ENCODE peak calls at places on chromosome 2, in nine cellular contexts. One of them, this sample, is unnamed.

GRCh38 chr2:129237966-129238725 is 741.3 kb upstream of the RAB6C start:
- DNase-seq in ovary: no peak
- DNase-seq in uterus: no peak
- DNase-seq in sigmoid colon: no peak
- DNase-seq in lower leg skin: no peak
- DNase-seq in adrenal gland: no peak
- DNase-seq in IMR-90: no peak
- DNase-seq in right lobe of liver: no peak
- DNase-seq in stomach: no peak
- DNase-seq in this sample: no peak

GRCh38 chr2:151523825-151524224 is 114.1 kb downstream of the RIF1 start:
- DNase-seq in uterus: no peak
- DNase-seq in stomach: no peak
- DNase-seq in lower leg skin: no peak
- DNase-seq in IMR-90: peak
- DNase-seq in right lobe of liver: no peak
- DNase-seq in sigmoid colon: no peak
- DNase-seq in adrenal gland: no peak
- DNase-seq in ovary: no peak
- DNase-seq in this sample: no peak

GRCh38 chr2:10433948-10434884 is 13.9 kb downstream of the ODC1 start:
- DNase-seq in right lobe of liver: no peak
- DNase-seq in stomach: no peak
- DNase-seq in lower leg skin: no peak
- DNase-seq in ovary: no peak
- DNase-seq in uterus: no peak
- DNase-seq in IMR-90: no peak
- DNase-seq in sigmoid colon: no peak
- DNase-seq in adrenal gland: no peak
- DNase-seq in this sample: no peak

GRCh38 chr2:119223521-119224390 is at the start of gene STEAP3:
- DNase-seq in sigmoid colon: peak
- DNase-seq in right lobe of liver: peak
- DNase-seq in IMR-90: peak
- DNase-seq in lower leg skin: peak
- DNase-seq in ovary: peak
- DNase-seq in stomach: peak
- DNase-seq in adrenal gland: peak
- DNase-seq in uterus: peak
- DNase-seq in this sample: peak

GRCh38 chr2:100529900-100530299 is 32.9 kb upstream of the PDCL3 start:
- DNase-seq in right lobe of liver: no peak
- DNase-seq in stomach: no peak
- DNase-seq in IMR-90: no peak
- DNase-seq in ovary: no peak
- DNase-seq in adrenal gland: no peak
- DNase-seq in sigmoid colon: no peak
- DNase-seq in uterus: no peak
- DNase-seq in lower leg skin: no peak
- DNase-seq in this sample: no peak

GRCh38 chr2:218035463-218036100 is 32.8 kb upstream of the TNS1 start:
- DNase-seq in IMR-90: no peak
- DNase-seq in ovary: no peak
- DNase-seq in right lobe of liver: no peak
- DNase-seq in uterus: no peak
- DNase-seq in adrenal gland: no peak
- DNase-seq in lower leg skin: peak
- DNase-seq in sigmoid colon: no peak
- DNase-seq in stomach: no peak
- DNase-seq in this sample: no peak

GRCh38 chr2:66270247-66270646 is 164.7 kb upstream of the MEIS1 start:
- DNase-seq in sigmoid colon: no peak
- DNase-seq in uterus: no peak
- DNase-seq in lower leg skin: no peak
- DNase-seq in adrenal gland: no peak
- DNase-seq in IMR-90: no peak
- DNase-seq in ovary: no peak
- DNase-seq in stomach: no peak
- DNase-seq in right lobe of liver: no peak
- DNase-seq in this sample: no peak

GRCh38 chr2:199261221-199261620 is 196.5 kb downstream of the SATB2 start:
- DNase-seq in sigmoid colon: no peak
- DNase-seq in uterus: no peak
- DNase-seq in stomach: no peak
- DNase-seq in IMR-90: peak
- DNase-seq in ovary: no peak
- DNase-seq in lower leg skin: no peak
- DNase-seq in adrenal gland: no peak
- DNase-seq in right lobe of liver: no peak
- DNase-seq in this sample: no peak

GRCh38 chr2:61356958-61357350 is 113.9 kb downstream of the USP34 start:
- DNase-seq in ovary: no peak
- DNase-seq in uterus: no peak
- DNase-seq in sigmoid colon: no peak
- DNase-seq in right lobe of liver: no peak
- DNase-seq in lower leg skin: no peak
- DNase-seq in adrenal gland: no peak
- DNase-seq in IMR-90: peak
- DNase-seq in stomach: no peak
- DNase-seq in this sample: no peak

GRCh38 chr2:236876642-236877041 is 209.0 kb upstream of the COPS8 start:
- DNase-seq in right lobe of liver: no peak
- DNase-seq in adrenal gland: no peak
- DNase-seq in lower leg skin: no peak
- DNase-seq in ovary: no peak
- DNase-seq in stomach: no peak
- DNase-seq in IMR-90: no peak
- DNase-seq in sigmoid colon: no peak
- DNase-seq in uterus: no peak
- DNase-seq in this sample: no peak

GRCh38 chr2:150647943-150648342 is 160.5 kb upstream of the RND3 start:
- DNase-seq in stomach: no peak
- DNase-seq in IMR-90: no peak
- DNase-seq in adrenal gland: no peak
- DNase-seq in sigmoid colon: no peak
- DNase-seq in lower leg skin: no peak
- DNase-seq in uterus: no peak
- DNase-seq in ovary: no peak
- DNase-seq in right lobe of liver: no peak
- DNase-seq in this sample: no peak

GRCh38 chr2:42977236-42978174 is 185.1 kb upstream of the HAAO start:
- DNase-seq in IMR-90: no peak
- DNase-seq in ovary: peak
- DNase-seq in stomach: no peak
- DNase-seq in lower leg skin: peak
- DNase-seq in right lobe of liver: no peak
- DNase-seq in sigmoid colon: peak
- DNase-seq in uterus: no peak
- DNase-seq in adrenal gland: no peak
- DNase-seq in this sample: no peak

GRCh38 chr2:47274054-47274779 is 119.1 kb upstream of the STPG4 start:
- DNase-seq in IMR-90: peak
- DNase-seq in ovary: no peak
- DNase-seq in uterus: peak
- DNase-seq in sigmoid colon: no peak
- DNase-seq in right lobe of liver: no peak
- DNase-seq in adrenal gland: peak
- DNase-seq in lower leg skin: peak
- DNase-seq in stomach: no peak
- DNase-seq in this sample: peak

GRCh38 chr2:152098033-152098797 is 629 bp downstream of the CACNB4 start:
- DNase-seq in ovary: peak
- DNase-seq in uterus: peak
- DNase-seq in right lobe of liver: peak
- DNase-seq in adrenal gland: peak
- DNase-seq in sigmoid colon: peak
- DNase-seq in lower leg skin: peak
- DNase-seq in IMR-90: no peak
- DNase-seq in stomach: peak
- DNase-seq in this sample: peak

GRCh38 chr2:44920751-44921150 is 20.8 kb upstream of the SIX3 start:
- DNase-seq in stomach: no peak
- DNase-seq in sigmoid colon: no peak
- DNase-seq in adrenal gland: no peak
- DNase-seq in uterus: no peak
- DNase-seq in right lobe of liver: no peak
- DNase-seq in ovary: no peak
- DNase-seq in IMR-90: no peak
- DNase-seq in lower leg skin: no peak
- DNase-seq in this sample: no peak

GRCh38 chr2:236177604-236177966 is 9.4 kb upstream of the GBX2 start:
- DNase-seq in sigmoid colon: peak
- DNase-seq in adrenal gland: peak
- DNase-seq in uterus: no peak
- DNase-seq in stomach: no peak
- DNase-seq in ovary: no peak
- DNase-seq in IMR-90: peak
- DNase-seq in right lobe of liver: no peak
- DNase-seq in lower leg skin: peak
- DNase-seq in this sample: no peak

GRCh38 chr2:96534701-96535181 is 1.8 kb upstream of the ARID5A start:
- DNase-seq in right lobe of liver: peak
- DNase-seq in uterus: no peak
- DNase-seq in ovary: no peak
- DNase-seq in sigmoid colon: peak
- DNase-seq in lower leg skin: no peak
- DNase-seq in adrenal gland: no peak
- DNase-seq in IMR-90: no peak
- DNase-seq in stomach: no peak
- DNase-seq in this sample: no peak

GRCh38 chr2:96537734-96538486 is 1.4 kb downstream of the ARID5A start:
- DNase-seq in right lobe of liver: peak
- DNase-seq in lower leg skin: no peak
- DNase-seq in adrenal gland: no peak
- DNase-seq in IMR-90: no peak
- DNase-seq in uterus: no peak
- DNase-seq in ovary: no peak
- DNase-seq in sigmoid colon: no peak
- DNase-seq in stomach: no peak
- DNase-seq in this sample: no peak

GRCh38 chr2:96537066-96537733 is 648 bp downstream of the ARID5A start:
- DNase-seq in lower leg skin: peak
- DNase-seq in ovary: no peak
- DNase-seq in adrenal gland: peak
- DNase-seq in IMR-90: peak
- DNase-seq in sigmoid colon: peak
- DNase-seq in stomach: peak
- DNase-seq in uterus: no peak
- DNase-seq in right lobe of liver: peak
- DNase-seq in this sample: peak

GRCh38 chr2:96535331-96535730 is 1.2 kb upstream of the ARID5A start:
- DNase-seq in stomach: no peak
- DNase-seq in IMR-90: no peak
- DNase-seq in uterus: no peak
- DNase-seq in sigmoid colon: peak
- DNase-seq in right lobe of liver: peak
- DNase-seq in ovary: no peak
- DNase-seq in adrenal gland: no peak
- DNase-seq in lower leg skin: no peak
- DNase-seq in this sample: no peak

GRCh38 chr2:96536445-96537065 is at the start of gene ARID5A:
- DNase-seq in sigmoid colon: peak
- DNase-seq in right lobe of liver: peak
- DNase-seq in ovary: peak
- DNase-seq in IMR-90: peak
- DNase-seq in lower leg skin: peak
- DNase-seq in stomach: peak
- DNase-seq in uterus: peak
- DNase-seq in adrenal gland: peak
- DNase-seq in this sample: peak
- TF ChIP-seq POLR2A in sigmoid colon: peak
- TF ChIP-seq POLR2A in right lobe of liver: peak
- TF ChIP-seq POLR2A in ovary: peak
- TF ChIP-seq POLR2A in IMR-90: peak
- TF ChIP-seq POLR2A in lower leg skin: peak
- TF ChIP-seq POLR2A in stomach: no peak
- TF ChIP-seq POLR2A in uterus: peak
- TF ChIP-seq POLR2A in adrenal gland: peak
- TF ChIP-seq POLR2A in this sample: peak

DNA sequence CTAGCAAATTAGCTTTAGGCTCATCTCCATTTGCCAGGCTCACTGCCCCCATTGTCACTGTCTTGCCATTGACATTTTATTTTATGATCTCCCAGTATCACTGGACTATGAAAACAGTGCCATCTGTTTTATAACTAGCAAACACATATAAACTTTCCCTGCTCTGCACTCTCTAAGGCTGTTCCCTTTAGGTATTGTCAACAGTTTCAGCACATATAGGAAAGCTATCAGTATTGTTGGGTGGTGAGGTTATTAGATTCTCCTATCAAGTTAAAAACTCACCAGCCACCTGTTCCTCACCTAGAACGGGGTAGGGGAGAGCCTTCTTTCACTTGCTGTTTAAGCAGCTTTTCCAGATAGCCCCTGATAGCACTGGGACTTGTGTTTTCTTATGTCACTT is 32.5 kb downstream of the CFLAR start:
- DNase-seq in lower leg skin: no peak
- DNase-seq in sigmoid colon: no peak
- DNase-seq in right lobe of liver: no peak
- DNase-seq in ovary: no peak
- DNase-seq in uterus: no peak
- DNase-seq in IMR-90: no peak
- DNase-seq in stomach: no peak
- DNase-seq in adrenal gland: no peak
- DNase-seq in this sample: no peak
- TF ChIP-seq POLR2A in lower leg skin: no peak
- TF ChIP-seq POLR2A in sigmoid colon: no peak
- TF ChIP-seq POLR2A in right lobe of liver: no peak
- TF ChIP-seq POLR2A in ovary: no peak
- TF ChIP-seq POLR2A in uterus: no peak
- TF ChIP-seq POLR2A in IMR-90: no peak
- TF ChIP-seq POLR2A in stomach: no peak
- TF ChIP-seq POLR2A in adrenal gland: no peak
- TF ChIP-seq POLR2A in this sample: no peak

DNA sequence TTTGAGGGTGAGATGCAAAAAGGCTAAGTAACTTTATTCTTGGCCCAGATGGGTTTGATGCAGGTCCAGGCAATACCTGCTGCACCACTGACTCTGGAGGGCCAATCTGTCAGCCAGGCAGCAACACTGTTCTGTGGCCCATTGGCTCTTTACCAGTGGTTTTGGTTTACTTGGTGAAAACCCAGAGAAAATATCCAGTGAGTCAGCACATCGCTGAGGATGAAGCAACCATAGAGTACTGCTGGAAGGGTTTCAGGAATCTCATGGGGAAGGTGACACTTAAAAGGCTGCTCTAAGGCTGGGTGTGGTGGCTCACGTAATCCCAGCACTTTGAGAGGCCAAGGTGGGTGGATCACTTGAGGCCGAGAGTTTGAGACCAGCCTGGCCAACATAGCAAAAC is 192.5 kb upstream of the FAM98A start:
- DNase-seq in ovary: no peak
- DNase-seq in lower leg skin: no peak
- DNase-seq in sigmoid colon: no peak
- DNase-seq in stomach: no peak
- DNase-seq in IMR-90: peak
- DNase-seq in right lobe of liver: no peak
- DNase-seq in adrenal gland: no peak
- DNase-seq in uterus: no peak
- DNase-seq in this sample: no peak
- TF ChIP-seq POLR2A in ovary: no peak
- TF ChIP-seq POLR2A in lower leg skin: no peak
- TF ChIP-seq POLR2A in sigmoid colon: no peak
- TF ChIP-seq POLR2A in stomach: no peak
- TF ChIP-seq POLR2A in IMR-90: no peak
- TF ChIP-seq POLR2A in right lobe of liver: no peak
- TF ChIP-seq POLR2A in adrenal gland: no peak
- TF ChIP-seq POLR2A in uterus: no peak
- TF ChIP-seq POLR2A in this sample: no peak

GRCh38 chr2:3641841-3642421 is 16.1 kb upstream of the ALLC start:
- DNase-seq in IMR-90: no peak
- DNase-seq in lower leg skin: peak
- DNase-seq in stomach: peak
- DNase-seq in adrenal gland: no peak
- DNase-seq in sigmoid colon: peak
- DNase-seq in ovary: no peak
- DNase-seq in right lobe of liver: no peak
- DNase-seq in uterus: peak
- DNase-seq in this sample: no peak
- TF ChIP-seq POLR2A in IMR-90: no peak
- TF ChIP-seq POLR2A in lower leg skin: no peak
- TF ChIP-seq POLR2A in stomach: no peak
- TF ChIP-seq POLR2A in adrenal gland: no peak
- TF ChIP-seq POLR2A in sigmoid colon: no peak
- TF ChIP-seq POLR2A in ovary: no peak
- TF ChIP-seq POLR2A in right lobe of liver: no peak
- TF ChIP-seq POLR2A in uterus: no peak
- TF ChIP-seq POLR2A in this sample: no peak